ENCODE peak calls at places on chromosomes 11 and 22, in six cellular contexts. One of them, this sample, is unnamed.

GRCh38 chr11:22392561-22392960 is 54.4 kb downstream of the SLC17A6 start:
- DNase-seq in HTR-8/SVneo: no peak
- DNase-seq in AG08396: no peak
- DNase-seq in neural crest cell: no peak
- DNase-seq in stimulated activated CD4-positive, alpha-beta T cell treated with anti-CD3 and anti-CD28 coated beads, Interleukin-2, amount 100 ng/mL, for 48 hours: no peak
- DNase-seq in GM23338: no peak
- DNase-seq in this sample: no peak

GRCh38 chr11:126485021-126485781 is 129.7 kb downstream of the ST3GAL4 start:
- DNase-seq in HTR-8/SVneo: no peak
- DNase-seq in stimulated activated CD4-positive, alpha-beta T cell treated with anti-CD3 and anti-CD28 coated beads, Interleukin-2, amount 100 ng/mL, for 48 hours: no peak
- DNase-seq in GM23338: no peak
- DNase-seq in AG08396: peak
- DNase-seq in neural crest cell: no peak
- DNase-seq in this sample: no peak

GRCh38 chr11:130737041-130737830 is 179.0 kb downstream of the SNX19 start:
- DNase-seq in HTR-8/SVneo: no peak
- DNase-seq in AG08396: no peak
- DNase-seq in GM23338: no peak
- DNase-seq in neural crest cell: no peak
- DNase-seq in stimulated activated CD4-positive, alpha-beta T cell treated with anti-CD3 and anti-CD28 coated beads, Interleukin-2, amount 100 ng/mL, for 48 hours: no peak
- DNase-seq in this sample: no peak

GRCh38 chr11:108788565-108789199 is 123.8 kb downstream of the DDX10 start:
- DNase-seq in neural crest cell: no peak
- DNase-seq in stimulated activated CD4-positive, alpha-beta T cell treated with anti-CD3 and anti-CD28 coated beads, Interleukin-2, amount 100 ng/mL, for 48 hours: no peak
- DNase-seq in HTR-8/SVneo: peak
- DNase-seq in GM23338: peak
- DNase-seq in AG08396: peak
- DNase-seq in this sample: no peak

GRCh38 chr22:36012332-36012731 is 16.3 kb downstream of the RBFOX2 start:
- DNase-seq in AG08396: no peak
- DNase-seq in neural crest cell: no peak
- DNase-seq in GM23338: no peak
- DNase-seq in HTR-8/SVneo: no peak
- DNase-seq in stimulated activated CD4-positive, alpha-beta T cell treated with anti-CD3 and anti-CD28 coated beads, Interleukin-2, amount 100 ng/mL, for 48 hours: no peak
- DNase-seq in this sample: no peak

GRCh38 chr11:114440971-114441810 is 1.9 kb downstream of the REXO2 start:
- DNase-seq in HTR-8/SVneo: no peak
- DNase-seq in stimulated activated CD4-positive, alpha-beta T cell treated with anti-CD3 and anti-CD28 coated beads, Interleukin-2, amount 100 ng/mL, for 48 hours: no peak
- DNase-seq in AG08396: no peak
- DNase-seq in GM23338: no peak
- DNase-seq in neural crest cell: no peak
- DNase-seq in this sample: no peak

GRCh38 chr11:76215946-76216345 is 9.6 kb upstream of the WNT11 start:
- DNase-seq in stimulated activated CD4-positive, alpha-beta T cell treated with anti-CD3 and anti-CD28 coated beads, Interleukin-2, amount 100 ng/mL, for 48 hours: no peak
- DNase-seq in GM23338: no peak
- DNase-seq in neural crest cell: no peak
- DNase-seq in HTR-8/SVneo: no peak
- DNase-seq in AG08396: peak
- DNase-seq in this sample: no peak

GRCh38 chr11:20156280-20156875 is 3.9 kb downstream of the DBX1 start:
- DNase-seq in HTR-8/SVneo: no peak
- DNase-seq in AG08396: no peak
- DNase-seq in neural crest cell: no peak
- DNase-seq in stimulated activated CD4-positive, alpha-beta T cell treated with anti-CD3 and anti-CD28 coated beads, Interleukin-2, amount 100 ng/mL, for 48 hours: peak
- DNase-seq in GM23338: peak
- DNase-seq in this sample: no peak

GRCh38 chr11:122101625-122102291 is 14.3 kb downstream of the BLID start:
- DNase-seq in neural crest cell: peak
- DNase-seq in AG08396: peak
- DNase-seq in stimulated activated CD4-positive, alpha-beta T cell treated with anti-CD3 and anti-CD28 coated beads, Interleukin-2, amount 100 ng/mL, for 48 hours: no peak
- DNase-seq in HTR-8/SVneo: peak
- DNase-seq in GM23338: peak
- DNase-seq in this sample: peak

GRCh38 chr11:120471131-120471530 is 40.4 kb upstream of the GRIK4 start:
- DNase-seq in HTR-8/SVneo: no peak
- DNase-seq in stimulated activated CD4-positive, alpha-beta T cell treated with anti-CD3 and anti-CD28 coated beads, Interleukin-2, amount 100 ng/mL, for 48 hours: no peak
- DNase-seq in GM23338: no peak
- DNase-seq in neural crest cell: no peak
- DNase-seq in AG08396: peak
- DNase-seq in this sample: peak

GRCh38 chr22:26326803-26327202 is 102.3 kb upstream of the ASPHD2 start:
- DNase-seq in AG08396: no peak
- DNase-seq in stimulated activated CD4-positive, alpha-beta T cell treated with anti-CD3 and anti-CD28 coated beads, Interleukin-2, amount 100 ng/mL, for 48 hours: no peak
- DNase-seq in GM23338: no peak
- DNase-seq in HTR-8/SVneo: no peak
- DNase-seq in neural crest cell: no peak
- DNase-seq in this sample: no peak

GRCh38 chr11:112635338-112635737 is 325.9 kb upstream of the NCAM1 start:
- DNase-seq in neural crest cell: no peak
- DNase-seq in HTR-8/SVneo: no peak
- DNase-seq in stimulated activated CD4-positive, alpha-beta T cell treated with anti-CD3 and anti-CD28 coated beads, Interleukin-2, amount 100 ng/mL, for 48 hours: no peak
- DNase-seq in GM23338: no peak
- DNase-seq in AG08396: no peak
- DNase-seq in this sample: no peak

GRCh38 chr22:47933891-47934290 is 1171.4 kb downstream of the TBC1D22A start:
- DNase-seq in GM23338: no peak
- DNase-seq in HTR-8/SVneo: no peak
- DNase-seq in AG08396: no peak
- DNase-seq in stimulated activated CD4-positive, alpha-beta T cell treated with anti-CD3 and anti-CD28 coated beads, Interleukin-2, amount 100 ng/mL, for 48 hours: no peak
- DNase-seq in neural crest cell: no peak
- DNase-seq in this sample: no peak

GRCh38 chr11:15234796-15235195 is 120.1 kb downstream of the INSC start:
- DNase-seq in AG08396: no peak
- DNase-seq in GM23338: no peak
- DNase-seq in neural crest cell: no peak
- DNase-seq in stimulated activated CD4-positive, alpha-beta T cell treated with anti-CD3 and anti-CD28 coated beads, Interleukin-2, amount 100 ng/mL, for 48 hours: no peak
- DNase-seq in HTR-8/SVneo: no peak
- DNase-seq in this sample: no peak